ENCODE peak calls at places on chromosomes 13 and 19, in four cellular contexts. E, N, W and S are unnamed samples.

GRCh38 chr13:26628706-26629105 is 71.2 kb downstream of the WASF3 start:
- DNase-seq in E (no peak), N (no peak), W (no peak), S (no peak)

GRCh38 chr19:3604227-3604986 is 2.3 kb downstream of the TBXA2R start:
- DNase-seq in W (no peak), E (no peak), N (no peak), S (peak; percentile 57)

GRCh38 chr19:18502633-18503294 is 19.1 kb downstream of the ELL start:
- DNase-seq in N (no peak), W (no peak), E (no peak), S (no peak)

GRCh38 chr13:104567114-104567513 is 1500.9 kb upstream of the SLC10A2 start:
- DNase-seq in N (no peak), W (no peak), E (no peak), S (no peak)

GRCh38 chr13:42047561-42048322 is 706 bp upstream of the DGKH start:
- DNase-seq in W (peak; percentile 21), N (peak; percentile 37), E (peak; percentile 45), S (peak; percentile 69)

GRCh38 chr19:22601906-22602630 is 32.1 kb upstream of the ZNF492 start:
- DNase-seq in N (no peak), E (no peak), W (no peak), S (no peak)

GRCh38 chr19:46536391-46536790 is 40.7 kb upstream of the PNMA8B start:
- DNase-seq in W (no peak), N (no peak), E (no peak), S (no peak)

GRCh38 chr19:19537321-19538048 is 580 bp upstream of the CILP2 start:
- DNase-seq in W (no peak), N (no peak), E (no peak), S (no peak)

GRCh38 chr19:6287269-6287885 is 7.6 kb upstream of the MLLT1 start:
- DNase-seq in E (no peak), W (no peak), N (no peak), S (no peak)

GRCh38 chr19:11377237-11377636 is 2.8 kb downstream of the SWSAP1 start:
- DNase-seq in E (no peak), N (no peak), W (peak; percentile 43), S (no peak)

GRCh38 chr13:31982540-31982939 is 49.0 kb upstream of the FRY start:
- DNase-seq in N (no peak), W (peak; percentile 72), E (peak; percentile 88), S (no peak)

GRCh38 chr13:84137292-84137691 is 255.0 kb upstream of the SLITRK1 start:
- DNase-seq in W (no peak), E (no peak), N (no peak), S (no peak)

GRCh38 chr13:34011552-34012085 is 193.7 kb downstream of the RFC3 start:
- DNase-seq in E (no peak), N (no peak), W (no peak), S (no peak)

GRCh38 chr13:98942997-98943396 is 34.9 kb downstream of the DOCK9 start:
- DNase-seq in W (no peak), N (no peak), E (no peak), S (no peak)

GRCh38 chr19:53328967-53329366 is 4.6 kb upstream of the ZNF845 start:
- DNase-seq in E (peak; percentile 17), W (no peak), N (no peak), S (no peak)

GRCh38 chr13:26343816-26344215 is 89.9 kb downstream of the CDK8 start:
- DNase-seq in E (no peak), N (no peak), W (no peak), S (no peak)

GRCh38 chr13:93963266-93964131 is 516.0 kb downstream of the DCT start:
- DNase-seq in N (no peak), W (no peak), E (no peak), S (no peak)

GRCh38 chr19:44570984-44571684 is 41.7 kb upstream of the CEACAM20 start:
- DNase-seq in E (peak; percentile 85), W (peak; percentile 89), N (peak; percentile 70), S (peak; percentile 48)

GRCh38 chr19:18119243-18120105 is 21.9 kb downstream of the MAST3 start:
- DNase-seq in W (no peak), N (no peak), E (no peak), S (peak; percentile 53)

GRCh38 chr19:28887920-28888618 is 324.9 kb downstream of the UQCRFS1 start:
- DNase-seq in W (no peak), N (no peak), E (no peak), S (no peak)

GRCh38 chr13:33554919-33555791 is 262.8 kb upstream of the RFC3 start:
- DNase-seq in N (no peak), E (no peak), W (no peak), S (peak; percentile 37)

GRCh38 chr19:51549533-51550324 is 18.3 kb upstream of the SIGLEC6 start:
- DNase-seq in N (no peak), E (no peak), W (no peak), S (no peak)

GRCh38 chr13:37878496-37878895 is 8.9 kb upstream of the TRPC4 start:
- DNase-seq in W (no peak), N (no peak), E (no peak), S (no peak)

GRCh38 chr13:99988469-99989375 is 7.1 kb downstream of the ZIC2 start:
- DNase-seq in W (no peak), E (no peak), N (no peak), S (no peak)

GRCh38 chr19:55669418-55670279 is 5.4 kb upstream of the EPN1 start:
- DNase-seq in N (no peak), W (no peak), E (no peak), S (no peak)

GRCh38 chr13:95676100-95676774 is 702 bp upstream of the DNAJC3 start:
- DNase-seq in N (peak; percentile 1), W (peak; percentile 11), E (peak; percentile 58), S (no peak)

GRCh38 chr13:26584713-26585112 is 27.2 kb downstream of the WASF3 start:
- DNase-seq in N (no peak), E (no peak), W (no peak), S (no peak)

GRCh38 chr19:17159466-17160393 is 55.4 kb upstream of the USE1 start:
- DNase-seq in E (no peak), W (no peak), N (no peak), S (no peak)

GRCh38 chr19:4523306-4524110 is 5.2 kb upstream of the PLIN4 start:
- DNase-seq in E (peak; percentile 42), W (peak; percentile 24), N (peak; percentile 58), S (peak; percentile 76)

GRCh38 chr13:53758946-53759345 is 730.3 kb downstream of the OLFM4 start:
- DNase-seq in E (no peak), N (no peak), W (no peak), S (no peak)

GRCh38 chr19:14174883-14175282 is 31.1 kb downstream of the ADGRL1 start:
- DNase-seq in W (no peak), N (no peak), E (no peak), S (no peak)

GRCh38 chr13:32647926-32648325 is 61.7 kb downstream of the PDS5B start:
- DNase-seq in W (no peak), E (no peak), N (no peak), S (no peak)

GRCh38 chr19:3370214-3370720 is 3.9 kb downstream of the NFIC start:
- DNase-seq in E (no peak), N (no peak), W (no peak), S (no peak)

GRCh38 chr19:3319643-3320353 is 46.6 kb upstream of the NFIC start:
- DNase-seq in W (no peak), E (no peak), N (no peak), S (no peak)

GRCh38 chr13:31067416-31068118 is 94.1 kb downstream of the HSPH1 start:
- DNase-seq in W (no peak), E (no peak), N (no peak), S (no peak)

GRCh38 chr13:114077938-114078335 is 54.5 kb downstream of the RASA3 start:
- DNase-seq in E (no peak), W (no peak), N (no peak), S (no peak)

GRCh38 chr19:31214997-31215396 is 134.2 kb downstream of the TSHZ3 start:
- DNase-seq in N (no peak), E (no peak), W (no peak), S (no peak)

GRCh38 chr13:60397693-60398437 is 845 bp downstream of the TDRD3 start:
- DNase-seq in E (peak; percentile 58), N (peak; percentile 56), W (peak; percentile 50), S (peak; percentile 53)

GRCh38 chr19:28294395-28294794 is 918.6 kb downstream of the UQCRFS1 start:
- DNase-seq in E (no peak), W (no peak), N (no peak), S (no peak)

GRCh38 chr19:10222201-10222890 is 8.8 kb downstream of the S1PR2 start:
- DNase-seq in E (no peak), W (no peak), N (no peak), S (no peak)

GRCh38 chr19:10223488-10224213 is 7.5 kb downstream of the S1PR2 start:
- DNase-seq in E (no peak), W (no peak), N (no peak), S (no peak)

GRCh38 chr19:10217085-10217484 is 14.0 kb downstream of the S1PR2 start:
- DNase-seq in W (no peak), E (no peak), N (no peak), S (no peak)

GRCh38 chr19:10220695-10221094 is 10.4 kb downstream of the S1PR2 start:
- DNase-seq in W (no peak), E (no peak), N (no peak), S (no peak)

GRCh38 chr19:10219678-10220077 is 11.5 kb downstream of the S1PR2 start:
- DNase-seq in N (no peak), E (peak; percentile 13), W (no peak), S (peak; percentile 74)
- TF ChIP-seq CTCF in N (peak; percentile 42), E (peak; percentile 20), W (no peak), S (peak; percentile 57)

GRCh38 chr13:29707876-29708543 is 112.5 kb upstream of the SLC7A1 start:
- DNase-seq in W (no peak), N (no peak), E (peak; percentile 53), S (peak; percentile 55)
- TF ChIP-seq CTCF in W (peak; percentile 17), N (peak; percentile 54), E (peak; percentile 68), S (peak; percentile 57)

GRCh38 chr13:111469916-111470506 is 149.6 kb downstream of the TEX29 start:
- DNase-seq in E (no peak), W (no peak), N (no peak), S (no peak)
- TF ChIP-seq CTCF in E (no peak), W (no peak), N (no peak), S (no peak)

GRCh38 chr13:24146961-24147569 is 13.5 kb upstream of the SPATA13 start:
- DNase-seq in N (no peak), E (no peak), W (no peak), S (no peak)

GRCh38 chr13:24150613-24151012 is 9.9 kb upstream of the SPATA13 start:
- DNase-seq in E (no peak), W (no peak), N (no peak), S (no peak)

GRCh38 chr13:24149306-24150032 is 11.1 kb upstream of the SPATA13 start:
- DNase-seq in W (no peak), E (no peak), N (no peak), S (no peak)

GRCh38 chr13:24147570-24147963 is 13.0 kb upstream of the SPATA13 start:
- DNase-seq in E (no peak), W (no peak), N (no peak), S (no peak)

GRCh38 chr13:24148414-24149305 is 11.9 kb upstream of the SPATA13 start:
- DNase-seq in E (peak; percentile 71), N (no peak), W (no peak), S (no peak)
- TF ChIP-seq CTCF in E (no peak), N (no peak), W (peak; percentile 12), S (no peak)